ENCODE peak calls at places on chromosomes 1 and 21, in seven cellular contexts. B is HCT116, E is vagina, Z is breast epithelium, K is suprapubic skin, S is sigmoid colon, F is spleen. G is an unnamed sample.

GRCh38 chr1:16718908-16719533 is 21.3 kb upstream of the RNU1-4 start:
- DNase-seq in B (no peak), E (peak; percentile 87), Z (no peak), K (peak; percentile 81), S (peak; percentile 65), F (peak; percentile 72), G (peak; percentile 24)

GRCh38 chr1:43934279-43934985 is 831 bp downstream of the ARTN start:
- DNase-seq in B (peak; percentile 68), E (no peak), Z (no peak), K (no peak), S (peak; percentile 83), F (peak; percentile 87), G (peak; percentile 68)

GRCh38 chr1:211739671-211740411 is 64.4 kb upstream of the NEK2 start:
- DNase-seq in B (no peak), E (no peak), Z (no peak), K (no peak), S (no peak), F (no peak), G (no peak)

GRCh38 chr1:27789511-27790154 is 16.6 kb downstream of the STX12 start:
- DNase-seq in B (no peak), E (no peak), Z (no peak), K (no peak), S (no peak), F (no peak), G (peak; percentile 59)

GRCh38 chr21:45506836-45507522 is 35.3 kb downstream of the SLC19A1 start:
- DNase-seq in B (no peak), E (no peak), Z (no peak), K (peak; percentile 57), S (peak; percentile 51), F (peak; percentile 73), G (no peak)

GRCh38 chr1:36279110-36279788 is 26.9 kb upstream of the SH3D21 start:
- DNase-seq in B (no peak), E (no peak), Z (no peak), K (no peak), S (no peak), F (no peak), G (no peak)

GRCh38 chr1:156750932-156751723 is at the start of gene HDGF:
- DNase-seq in B (no peak), E (peak; percentile 87), Z (peak; percentile 55), K (no peak), S (peak; percentile 85), F (peak; percentile 92), G (peak; percentile 48)

GRCh38 chr1:154574715-154575114 is 7.1 kb downstream of the CHRNB2 start:
- DNase-seq in B (no peak), E (no peak), Z (no peak), K (no peak), S (peak; percentile 54), F (no peak), G (no peak)

GRCh38 chr1:77342745-77343144 is 60.9 kb downstream of the AK5 start:
- DNase-seq in B (no peak), E (no peak), Z (no peak), K (no peak), S (no peak), F (no peak), G (no peak)

GRCh38 chr1:77349275-77349674 is 67.5 kb downstream of the AK5 start:
- DNase-seq in B (no peak), E (no peak), Z (no peak), K (no peak), S (no peak), F (no peak), G (no peak)

GRCh38 chr1:77350012-77350411 is 68.2 kb downstream of the AK5 start:
- DNase-seq in B (no peak), E (no peak), Z (no peak), K (no peak), S (no peak), F (no peak), G (no peak)

GRCh38 chr1:77348561-77348960 is 66.7 kb downstream of the AK5 start:
- DNase-seq in B (no peak), E (no peak), Z (no peak), K (no peak), S (no peak), F (no peak), G (no peak)

DNA sequence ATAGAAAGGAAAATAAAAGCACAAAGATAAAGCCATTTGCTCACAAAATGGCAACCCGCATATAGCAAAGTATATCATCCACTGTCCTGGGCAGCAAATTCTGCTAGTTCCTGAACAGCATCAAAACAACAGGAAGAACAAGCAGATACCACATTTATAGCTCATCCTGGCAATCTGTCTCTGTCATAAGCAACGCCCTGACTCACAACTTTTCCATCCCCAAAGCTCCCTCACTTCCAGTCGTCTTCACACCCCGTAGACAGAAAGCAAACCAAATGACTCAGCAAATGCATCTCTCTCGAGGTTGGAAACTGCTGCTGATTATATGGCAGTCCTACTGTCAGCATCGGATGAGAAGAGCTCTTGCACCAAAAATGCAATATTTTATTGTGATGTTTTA is 65.8 kb downstream of the AK5 start:
- DNase-seq in B (peak; percentile 4), E (no peak), Z (no peak), K (no peak), S (no peak), F (no peak), G (no peak)
- TF ChIP-seq POLR2AphosphoS5 in B (no peak), E (no peak), Z (no peak), K (no peak), S (no peak), F (no peak), G (no peak)

GRCh38 chr1:198681247-198681646 is 42.4 kb downstream of the PTPRC start:
- DNase-seq in B (no peak), E (no peak), Z (no peak), K (no peak), S (no peak), F (no peak), G (no peak)

GRCh38 chr1:198679535-198680173 is 40.8 kb downstream of the PTPRC start:
- DNase-seq in B (no peak), E (no peak), Z (no peak), K (peak; percentile 73), S (no peak), F (peak; percentile 86), G (no peak)

GRCh38 chr1:198683449-198683848 is 44.6 kb downstream of the PTPRC start:
- DNase-seq in B (no peak), E (no peak), Z (no peak), K (no peak), S (no peak), F (no peak), G (no peak)

GRCh38 chr1:198680174-198680871 is 41.5 kb downstream of the PTPRC start:
- DNase-seq in B (no peak), E (no peak), Z (no peak), K (peak; percentile 52), S (no peak), F (peak; percentile 74), G (no peak)

DNA sequence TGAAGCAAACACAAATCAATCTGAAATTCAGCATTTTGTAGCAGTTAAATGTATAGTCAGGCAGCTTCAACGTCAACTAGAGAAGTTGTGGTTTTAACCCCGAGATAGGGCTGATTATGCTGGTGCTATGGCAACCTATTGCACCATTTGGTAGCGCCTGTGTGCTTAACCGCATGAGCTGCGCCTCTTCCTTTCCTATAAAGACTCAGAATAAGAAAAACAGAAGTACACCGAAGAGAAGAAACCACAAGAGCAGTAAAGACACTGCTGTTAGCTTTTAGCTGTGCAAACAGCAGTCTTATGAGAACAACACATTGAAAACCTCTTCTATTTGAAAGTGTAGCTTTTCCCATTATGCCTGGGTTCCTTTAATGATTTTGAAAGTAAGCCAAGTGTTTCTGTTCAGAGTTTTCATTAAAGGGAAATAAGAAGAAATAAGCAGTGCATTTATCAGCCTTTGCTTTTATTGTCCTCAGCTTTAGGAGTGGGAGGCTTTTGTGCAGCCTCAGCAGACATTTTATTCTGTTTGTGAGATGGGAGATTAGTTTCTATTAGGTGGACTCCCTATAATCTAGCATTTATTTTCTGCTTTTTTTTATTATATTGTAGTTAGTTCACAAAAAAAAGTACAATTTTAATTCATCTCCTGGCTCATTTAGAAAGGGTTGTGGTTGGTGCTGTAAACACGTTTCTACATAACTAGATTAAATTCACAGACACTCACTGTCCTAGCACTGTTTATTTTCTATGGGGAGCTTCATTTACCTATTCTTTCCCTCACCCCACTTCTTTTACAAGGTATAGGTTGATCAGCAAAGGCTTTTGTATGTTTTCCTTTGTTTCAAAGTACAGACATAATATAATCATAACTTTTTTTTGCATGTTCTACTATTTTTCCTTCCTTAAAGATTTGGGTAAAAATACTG is 43.3 kb downstream of the PTPRC start:
- DNase-seq in B (no peak), E (no peak), Z (peak; percentile 38), K (peak; percentile 67), S (peak; percentile 69), F (peak; percentile 89), G (peak; percentile 58)
- TF ChIP-seq POLR2A in B (no peak), E (no peak), Z (no peak), K (peak; percentile 48), S (no peak), F (peak; percentile 54), G (no peak)

GRCh38 chr1:22454476-22455056 is 2.9 kb downstream of the ZBTB40 start:
- DNase-seq in B (no peak), E (no peak), Z (no peak), K (no peak), S (no peak), F (no peak), G (peak; percentile 61)

GRCh38 chr1:22453181-22453580 is 1.5 kb downstream of the ZBTB40 start:
- DNase-seq in B (no peak), E (no peak), Z (no peak), K (no peak), S (no peak), F (no peak), G (no peak)

GRCh38 chr1:22451702-22452400 is at the start of gene ZBTB40:
- DNase-seq in B (peak; percentile 88), E (peak; percentile 96), Z (peak; percentile 96), K (peak; percentile 98), S (peak; percentile 99), F (peak; percentile 98), G (peak; percentile 97)

GRCh38 chr1:22450421-22451021 is 1.1 kb upstream of the ZBTB40 start:
- DNase-seq in B (no peak), E (no peak), Z (no peak), K (no peak), S (no peak), F (no peak), G (no peak)

DNA sequence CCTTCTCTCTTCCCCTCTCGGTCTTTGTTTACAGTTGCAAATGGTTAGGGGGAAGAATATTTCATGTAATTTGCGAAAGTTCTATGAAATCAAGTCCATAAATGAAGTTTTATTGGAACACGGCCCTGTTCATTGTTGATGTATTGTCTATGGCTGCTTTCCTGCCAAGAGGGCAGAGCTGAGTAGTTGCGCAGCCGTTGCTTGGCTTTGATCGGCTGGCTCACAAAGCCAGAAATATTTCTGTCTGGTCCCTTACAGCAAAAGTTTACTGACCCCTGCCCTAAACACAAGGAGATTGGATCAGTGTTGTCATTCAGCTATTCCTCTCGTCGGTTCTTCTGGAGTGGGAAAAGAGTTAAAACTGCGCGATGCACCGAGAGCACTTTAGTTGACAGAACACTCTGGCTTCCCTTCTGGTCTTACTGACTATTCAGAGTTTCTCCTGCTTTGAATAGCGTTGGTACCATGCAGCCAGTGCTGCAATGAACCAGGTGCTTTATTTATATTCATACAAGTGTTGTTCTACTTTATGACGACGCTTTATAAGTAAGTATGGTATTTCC is 831 bp downstream of the ZBTB40 start:
- DNase-seq in B (no peak), E (no peak), Z (no peak), K (no peak), S (no peak), F (no peak), G (no peak)
- H3K4me1 ChIP-seq in B (peaks cover 10% of the 10 kb centered on the region), E (peaks cover 25% of the 10 kb centered on the region), Z (no peaks in the 10 kb centered on the region), K (peaks cover 11% of the 10 kb centered on the region), S (no peaks in the 10 kb centered on the region), F (peaks cover 14% of the 10 kb centered on the region), G (peaks cover 21% of the 10 kb centered on the region)

DNA sequence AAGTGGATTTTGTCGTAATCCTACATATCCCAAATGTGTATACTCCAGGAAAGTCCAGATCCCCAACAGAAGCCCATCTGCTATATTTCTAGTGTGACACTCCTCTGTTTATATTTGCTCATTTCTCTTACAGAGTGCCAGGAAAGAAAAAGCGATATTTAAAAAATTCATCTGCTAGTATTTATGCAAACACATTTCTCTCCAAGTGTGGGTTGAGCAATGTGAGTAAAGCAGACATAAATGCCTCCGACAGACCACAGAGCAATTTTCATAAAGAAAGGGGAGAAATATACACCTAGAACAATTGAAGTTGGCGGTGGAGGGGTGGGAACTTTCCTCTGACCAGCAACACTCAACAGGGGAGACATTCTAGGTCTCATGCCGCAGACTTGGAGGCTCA is 22.2 kb upstream of the RAP1A start:
- DNase-seq in B (no peak), E (no peak), Z (no peak), K (no peak), S (no peak), F (no peak), G (no peak)
- TF ChIP-seq POLR2AphosphoS5 in B (no peak), E (no peak), Z (no peak), K (no peak), S (peak; percentile 57), F (no peak), G (no peak)